ENCODE peak calls at places on chromosomes 12 and 14, in six cellular contexts. T is GM23338, B is fibroblast of the aortic adventitia, J is psoas muscle, K is breast epithelium, C is foreskin fibroblast. O is an unnamed sample.

GRCh38 chr12:113056631-113057488 is at the start of gene DTX1:
- DNase-seq in B (no peak), K (no peak), T (peak), J (peak), C (no peak), O (peak)

GRCh38 chr12:15783288-15783687 is 5.9 kb downstream of the EPS8 start:
- DNase-seq in B (no peak), K (no peak), J (no peak), T (no peak), C (no peak), O (no peak)

GRCh38 chr12:4911316-4911994 is 1.8 kb downstream of the KCNA1 start:
- DNase-seq in T (peak), B (no peak), K (no peak), C (no peak), J (no peak), O (no peak)

GRCh38 chr12:105201389-105201788 is 34.6 kb downstream of the APPL2 start:
- DNase-seq in B (no peak), C (no peak), K (no peak), J (no peak), T (no peak), O (peak)

GRCh38 chr14:61337893-61338292 is 16.5 kb downstream of the PRKCH start:
- DNase-seq in C (no peak), B (no peak), J (no peak), K (no peak), T (no peak), O (no peak)

GRCh38 chr12:109554761-109555160 is 18.5 kb downstream of the MMAB start:
- DNase-seq in J (no peak), B (no peak), C (no peak), T (no peak), K (no peak), O (no peak)

GRCh38 chr12:65280306-65280705 is 1.8 kb downstream of the MSRB3 start:
- DNase-seq in T (no peak), B (peak), J (no peak), K (no peak), C (no peak), O (no peak)

GRCh38 chr14:104343690-104344640 is 205.6 kb downstream of the KIF26A start:
- DNase-seq in T (peak), C (no peak), B (no peak), J (no peak), K (peak), O (no peak)

GRCh38 chr14:35159742-35160409 is 37.5 kb downstream of the PRORP start:
- DNase-seq in J (no peak), C (peak), B (peak), T (no peak), K (no peak), O (no peak)

GRCh38 chr12:67590122-67590795 is 58.3 kb upstream of the DYRK2 start:
- DNase-seq in B (no peak), T (no peak), C (no peak), K (no peak), J (no peak), O (no peak)

GRCh38 chr14:61152851-61153364 is 128.2 kb downstream of the TMEM30B start:
- DNase-seq in C (peak), J (no peak), T (no peak), K (no peak), B (peak), O (no peak)

GRCh38 chr12:62301799-62302133 is 41.6 kb downstream of the USP15 start:
- DNase-seq in J (no peak), C (no peak), K (no peak), B (no peak), T (no peak), O (no peak)

GRCh38 chr12:131755305-131756113 is 44.6 kb downstream of the SFSWAP start:
- DNase-seq in C (no peak), T (peak), K (peak), B (peak), J (no peak), O (no peak)

GRCh38 chr12:9750276-9751203 is 10.2 kb downstream of the CD69 start:
- DNase-seq in C (peak), J (no peak), K (no peak), B (peak), T (peak), O (no peak)

GRCh38 chr14:75258079-75258802 is 20.4 kb upstream of the FOS start:
- DNase-seq in T (no peak), B (peak), K (no peak), J (peak), C (peak), O (no peak)

GRCh38 chr12:63276537-63277365 is 125.8 kb upstream of the AVPR1A start:
- DNase-seq in J (no peak), K (no peak), B (peak), C (no peak), T (peak), O (no peak)

GRCh38 chr12:107491856-107492255 is 193.7 kb upstream of the PWP1 start:
- DNase-seq in B (peak), T (no peak), K (no peak), C (no peak), J (no peak), O (no peak)

GRCh38 chr12:12705833-12706520 is 10.0 kb upstream of the GPR19 start:
- DNase-seq in T (no peak), K (no peak), C (no peak), J (no peak), B (no peak), O (peak)

GRCh38 chr12:130818381-130819247 is 20.4 kb downstream of the STX2 start:
- DNase-seq in K (peak), J (peak), B (peak), C (no peak), T (peak), O (peak)

GRCh38 chr12:3520168-3520567 is 29.2 kb downstream of the PRMT8 start:
- DNase-seq in T (no peak), K (no peak), C (no peak), J (no peak), B (no peak), O (peak)

GRCh38 chr12:11510671-11511070 is 115.3 kb upstream of the PRB2 start:
- DNase-seq in T (no peak), B (no peak), J (no peak), K (no peak), C (no peak), O (no peak)

GRCh38 chr12:64639466-64639865 is 29.2 kb downstream of the RASSF3 start:
- DNase-seq in J (no peak), C (no peak), K (no peak), B (no peak), T (no peak), O (no peak)

GRCh38 chr14:66247662-66248061 is 238.5 kb upstream of the CCDC196 start:
- DNase-seq in K (no peak), C (no peak), B (no peak), T (no peak), J (no peak), O (peak)

GRCh38 chr12:54616933-54617535 is 17.7 kb downstream of the LACRT start:
- DNase-seq in J (no peak), C (no peak), K (no peak), B (no peak), T (no peak), O (no peak)

GRCh38 chr12:54628186-54628846 is 6.4 kb downstream of the LACRT start:
- DNase-seq in B (no peak), J (no peak), K (no peak), T (no peak), C (no peak), O (no peak)

GRCh38 chr12:54627304-54627703 is 7.4 kb downstream of the LACRT start:
- DNase-seq in K (no peak), T (no peak), C (no peak), J (no peak), B (no peak), O (no peak)

GRCh38 chr12:54624316-54625279 is 10.1 kb downstream of the LACRT start:
- DNase-seq in C (no peak), T (peak), J (no peak), B (peak), K (no peak), O (no peak)

GRCh38 chr12:54622463-54623183 is 12.1 kb downstream of the LACRT start:
- DNase-seq in J (no peak), T (peak), C (peak), B (no peak), K (no peak), O (no peak)
- TF ChIP-seq CTCF in J (peak), T (peak), C (peak), B (peak), K (no peak), O (no peak)

GRCh38 chr12:57896139-57896436 is 45.3 kb upstream of the ATP23 start:
- DNase-seq in K (no peak), C (no peak), T (peak), B (peak), J (no peak), O (peak)
- TF ChIP-seq CTCF in K (peak), C (peak), T (no peak), B (no peak), J (no peak), O (no peak)

DNA sequence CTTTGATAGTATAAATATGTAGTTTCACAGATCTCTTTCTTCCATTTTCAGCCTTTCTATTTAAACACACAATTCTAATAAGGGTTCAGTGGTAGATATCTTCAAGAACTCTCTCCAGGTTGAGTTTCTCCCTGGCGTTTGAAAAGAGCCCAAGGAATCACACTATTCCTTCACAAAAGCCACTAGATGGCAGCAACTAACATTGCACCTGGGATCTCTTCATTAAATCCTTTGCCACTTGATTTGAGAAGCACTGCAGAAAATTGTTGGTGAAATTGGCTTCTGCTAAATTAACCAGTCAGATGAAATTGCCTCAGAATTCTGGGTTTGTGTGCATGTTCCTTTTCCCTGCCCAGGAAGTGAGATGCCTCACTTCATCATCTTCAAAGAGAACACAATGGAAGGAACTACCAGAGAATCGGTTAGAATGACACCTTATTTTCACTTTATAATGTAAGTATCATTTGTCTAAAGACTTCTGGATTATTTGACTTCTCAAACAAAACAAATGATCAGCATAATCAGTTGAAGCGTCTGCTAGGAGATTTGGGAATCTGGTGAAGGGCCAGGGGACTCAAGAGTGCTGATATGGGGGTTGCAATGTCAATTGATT is 6.8 kb downstream of the CCDC198 start:
- DNase-seq in K (no peak), C (peak), J (no peak), B (peak), T (peak), O (no peak)
- TF ChIP-seq CTCF in K (peak), C (peak), J (peak), B (peak), T (peak), O (peak)

DNA sequence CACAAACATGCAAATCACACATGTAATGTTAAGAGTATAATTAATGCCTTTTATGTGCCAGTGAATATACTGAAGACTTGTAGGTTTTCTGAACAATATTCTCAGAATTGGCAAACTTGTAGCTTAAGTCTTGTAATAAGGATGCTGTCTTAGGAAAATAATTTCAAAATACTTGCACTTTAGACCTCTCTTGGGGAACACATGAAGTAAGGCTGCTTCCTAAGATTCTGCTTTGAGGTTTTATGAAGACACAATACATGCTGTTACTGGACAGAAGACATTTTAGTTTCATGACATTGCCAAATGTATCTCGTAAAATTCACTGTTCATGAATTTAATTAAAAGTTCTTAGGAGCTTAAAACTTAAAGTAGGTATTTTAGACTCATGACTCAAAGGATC is 80.6 kb downstream of the RAD51B start:
- DNase-seq in T (no peak), C (no peak), K (no peak), B (no peak), J (no peak), O (no peak)
- TF ChIP-seq CTCF in T (no peak), C (no peak), K (no peak), B (no peak), J (no peak), O (no peak)